ENCODE peak calls at places on chromosomes 5 and 9, in seven cellular contexts. I is tibial artery; A is ovary; Z is CD8-positive, alpha-beta T cell; S is A673; T is endothelial cell; X is GM20000. C is an unnamed sample.

GRCh38 chr5:179230061-179230461 is 115.2 kb downstream of the ADAMTS2 start:
- DNase-seq in Z (no peak), A (peak; percentile 12), I (peak; percentile 45), S (no peak), T (no peak), X (no peak), C (no peak)

GRCh38 chr9:26809795-26810194 is 82.8 kb downstream of the CAAP1 start:
- DNase-seq in S (no peak), X (no peak), I (no peak), T (no peak), A (no peak), Z (no peak), C (no peak)

GRCh38 chr9:98404157-98404695 is 148.8 kb upstream of the TBC1D2 start:
- DNase-seq in Z (no peak), I (no peak), S (no peak), X (no peak), A (no peak), T (no peak), C (no peak)

GRCh38 chr9:134044944-134045343 is 19.7 kb downstream of the BRD3OS start:
- DNase-seq in I (no peak), X (no peak), Z (no peak), T (no peak), A (no peak), S (no peak), C (no peak)

GRCh38 chr5:10387690-10388089 is 34.2 kb downstream of the MARCHF6 start:
- DNase-seq in X (no peak), S (no peak), Z (no peak), I (no peak), T (no peak), A (no peak), C (no peak)

GRCh38 chr5:124735169-124735858 is 11.1 kb downstream of the ZNF608 start:
- DNase-seq in I (no peak), X (no peak), S (peak; percentile 73), T (peak; percentile 68), A (peak; percentile 33), Z (no peak), C (no peak)

GRCh38 chr5:122500245-122501086 is 188.4 kb downstream of the SNCAIP start:
- DNase-seq in I (peak; percentile 74), T (peak; percentile 56), A (peak; percentile 47), X (peak; percentile 37), Z (no peak), S (peak; percentile 46), C (no peak)

GRCh38 chr5:158705901-158706300 is 393.8 kb downstream of the EBF1 start:
- DNase-seq in S (no peak), Z (no peak), A (no peak), I (no peak), X (no peak), T (no peak), C (no peak)

GRCh38 chr9:72788966-72789365 is 163.9 kb downstream of the ALDH1A1 start:
- DNase-seq in A (no peak), I (no peak), S (no peak), Z (no peak), T (no peak), X (no peak), C (no peak)

GRCh38 chr9:128495804-128496417 is 8.6 kb upstream of the GLE1 start:
- DNase-seq in I (peak; percentile 33), X (no peak), Z (no peak), T (peak; percentile 16), S (no peak), A (no peak), C (no peak)

GRCh38 chr5:82314964-82315728 is 37.0 kb upstream of the RPS23 start:
- DNase-seq in A (no peak), X (no peak), S (no peak), Z (no peak), T (no peak), I (no peak), C (no peak)

GRCh38 chr5:23466401-23466886 is 41.0 kb upstream of the PRDM9 start:
- DNase-seq in T (no peak), X (no peak), I (no peak), S (peak; percentile 57), Z (no peak), A (no peak), C (no peak)

GRCh38 chr9:116390306-116391228 is 237.0 kb downstream of the PAPPA start:
- DNase-seq in X (peak; percentile 42), I (no peak), A (no peak), S (no peak), Z (no peak), T (no peak), C (no peak)

GRCh38 chr5:137078171-137078665 is 420.9 kb downstream of the SPOCK1 start:
- DNase-seq in A (no peak), T (no peak), X (no peak), S (no peak), I (no peak), Z (no peak), C (no peak)

GRCh38 chr5:80193421-80193820 is 62.4 kb downstream of the SERINC5 start:
- DNase-seq in A (no peak), Z (no peak), S (no peak), T (no peak), X (no peak), I (no peak), C (no peak)

DNA sequence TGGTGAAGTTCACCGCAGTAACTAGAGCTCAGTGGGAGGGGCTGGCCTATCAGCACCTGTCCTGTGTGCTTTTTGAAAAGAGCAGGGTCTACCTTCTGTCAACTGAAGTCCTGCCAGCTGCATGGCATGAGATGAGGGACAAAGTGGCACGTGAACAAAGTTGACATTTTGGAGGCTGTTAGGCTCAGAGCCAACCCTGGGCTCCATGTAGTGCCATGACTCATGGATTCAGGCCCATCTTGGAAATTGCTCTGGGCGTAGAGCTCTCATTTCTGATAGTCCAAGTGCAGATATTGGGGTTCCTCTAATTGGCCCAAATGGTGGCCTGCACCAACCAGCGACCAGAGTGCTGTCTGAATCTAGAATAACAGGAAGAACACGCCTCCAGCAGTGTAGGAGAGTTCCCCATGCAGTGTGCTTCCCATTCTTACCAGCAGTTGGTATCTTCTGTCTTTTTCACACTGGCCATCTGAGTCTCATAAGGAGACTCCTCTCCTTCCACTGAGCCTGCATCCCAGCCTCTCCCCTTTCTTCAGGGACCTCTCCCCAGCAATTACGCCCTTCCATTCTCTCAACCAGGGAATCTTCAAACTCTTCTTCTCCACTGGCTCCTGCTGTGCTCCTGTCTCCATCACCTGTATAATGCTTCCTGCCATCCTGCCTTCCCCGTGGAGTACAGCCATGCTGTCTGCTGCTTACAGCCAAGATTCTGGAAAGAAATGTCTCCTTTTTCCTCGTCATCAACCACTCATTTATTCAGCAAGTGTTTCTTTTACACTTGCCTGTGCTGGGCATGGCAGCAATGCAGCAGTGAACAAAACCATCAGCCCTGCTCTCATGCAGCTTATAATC is 30.4 kb downstream of the IRF1 start:
- DNase-seq in I (peak; percentile 65), T (no peak), S (peak; percentile 25), Z (no peak), X (no peak), A (no peak), C (peak; percentile 14)
- TF ChIP-seq CTCF in I (no peak), T (peak; percentile 20), S (peak; percentile 15), Z (no peak), X (no peak), A (no peak), C (no peak)

DNA sequence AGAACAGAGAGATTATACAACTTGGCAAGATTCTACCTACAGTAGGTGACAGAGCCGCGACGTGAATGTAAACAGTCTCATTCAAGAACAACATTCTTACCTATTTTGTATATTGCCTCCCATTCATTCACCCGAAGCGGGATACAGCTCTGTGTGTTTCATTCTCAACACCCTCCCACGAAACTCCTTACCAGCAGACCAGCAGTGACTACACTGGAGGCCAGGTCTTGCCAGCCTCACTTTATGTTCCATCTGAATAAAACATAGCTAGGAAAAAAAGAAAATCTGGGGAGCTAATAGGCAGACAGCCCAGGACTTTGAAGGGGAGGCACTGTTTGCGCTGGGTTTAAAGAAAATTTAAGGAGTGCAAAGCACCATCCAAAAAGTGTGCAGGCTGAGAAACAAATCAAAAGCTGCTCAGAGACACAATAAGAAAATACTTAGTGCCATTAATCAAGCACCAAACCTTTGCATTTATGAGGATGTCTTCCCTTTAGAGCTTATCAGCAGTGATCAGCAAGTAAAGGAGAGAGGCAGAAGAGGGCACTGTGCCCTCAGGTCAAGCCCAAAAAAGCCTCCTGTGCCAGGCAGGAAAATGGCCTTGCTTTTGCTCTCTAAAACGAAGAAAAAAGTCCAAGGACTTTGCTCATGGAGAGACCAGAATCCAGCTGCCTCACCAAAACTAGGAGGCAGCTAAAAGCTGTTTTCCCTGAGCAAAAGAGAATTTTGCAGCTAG is 295.2 kb downstream of the BNC2 start:
- DNase-seq in A (no peak), Z (no peak), I (no peak), S (no peak), T (no peak), X (no peak), C (no peak)
- TF ChIP-seq CTCF in A (no peak), Z (no peak), I (no peak), S (no peak), T (no peak), X (no peak), C (no peak)

DNA sequence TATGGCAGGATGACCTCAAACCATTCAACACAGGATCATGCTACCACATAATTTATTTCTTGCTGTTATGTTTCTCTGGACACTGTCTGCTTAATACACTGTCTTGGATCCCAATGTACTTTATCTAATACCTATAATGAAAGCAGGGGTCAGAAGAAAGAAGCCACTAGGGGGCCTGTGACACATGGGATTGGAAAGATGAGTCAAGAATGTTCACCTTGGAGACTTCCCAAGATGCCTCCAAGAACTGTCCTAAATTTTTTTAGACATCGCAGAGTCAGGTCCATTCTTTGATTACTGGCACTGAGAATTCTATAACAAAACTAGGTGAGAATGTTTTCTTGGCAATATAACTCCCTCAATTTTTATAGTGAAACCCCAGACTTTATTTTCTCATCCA is 305.8 kb upstream of the SMARCA2 start:
- DNase-seq in T (no peak), Z (no peak), A (no peak), I (no peak), S (peak; percentile 33), X (peak; percentile 12), C (no peak)
- TF ChIP-seq CTCF in T (peak; percentile 45), Z (no peak), A (no peak), I (no peak), S (peak; percentile 61), X (peak; percentile 50), C (no peak)

GRCh38 chr5:17989567-17989966 is 355.3 kb downstream of the TAF11L14 start:
- DNase-seq in Z (no peak), A (no peak), I (no peak), T (no peak), S (no peak), X (no peak), C (no peak)

GRCh38 chr5:17992296-17992695 is 358.0 kb downstream of the TAF11L14 start:
- DNase-seq in I (no peak), X (no peak), T (no peak), S (no peak), Z (no peak), A (no peak), C (no peak)

GRCh38 chr5:17996002-17996401 is 361.7 kb downstream of the TAF11L14 start:
- DNase-seq in T (no peak), I (no peak), A (no peak), S (no peak), Z (no peak), X (no peak), C (no peak)

GRCh38 chr5:17991775-17992174 is 357.5 kb downstream of the TAF11L14 start:
- DNase-seq in S (peak; percentile 75), X (no peak), Z (no peak), A (no peak), I (no peak), T (no peak), C (no peak)

DNA sequence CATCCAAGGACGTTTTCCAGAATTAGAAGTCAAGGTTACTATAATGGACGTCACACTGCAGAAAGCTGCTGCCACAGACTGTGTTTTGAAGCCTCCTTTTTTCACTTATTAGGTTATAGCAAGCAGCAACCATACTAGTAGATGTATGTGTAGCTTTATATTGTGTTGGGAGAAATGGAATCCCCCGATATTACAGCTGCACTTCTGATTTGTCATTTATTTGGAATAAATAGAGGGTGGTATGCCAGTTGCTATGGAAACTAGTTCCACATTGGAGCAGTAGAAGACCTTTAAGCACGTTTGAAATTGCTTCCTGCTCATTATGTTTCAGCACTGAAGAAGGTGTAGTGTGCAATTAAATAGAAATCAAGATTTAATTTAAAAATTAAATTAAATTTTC is 355.9 kb downstream of the TAF11L14 start:
- DNase-seq in T (no peak), Z (no peak), I (no peak), X (no peak), A (no peak), S (no peak), C (no peak)
- TF ChIP-seq CTCF in T (no peak), Z (no peak), I (no peak), X (no peak), A (no peak), S (no peak), C (no peak)

C was measured in natural killer cell.